ENCODE peak calls at places on chromosome 3, in four cellular contexts. I is effector memory CD4-positive, alpha-beta T cell; Y is thoracic aorta; F is psoas muscle. G is an unnamed sample.

GRCh38 chr3:130759692-130760338 is 13.2 kb upstream of the PIK3R4 start:
- DNase-seq in I (peak; percentile 17), Y (no peak), F (peak; percentile 20), G (peak; percentile 53)

GRCh38 chr3:150238995-150239612 is 169.0 kb upstream of the TSC22D2 start:
- DNase-seq in I (no peak), Y (no peak), F (no peak), G (no peak)

GRCh38 chr3:87037652-87038051 is 46.7 kb upstream of the VGLL3 start:
- DNase-seq in I (no peak), Y (no peak), F (no peak), G (no peak)

GRCh38 chr3:36900474-36901443 is 44.1 kb downstream of the TRANK1 start:
- DNase-seq in I (no peak), Y (no peak), F (no peak), G (no peak)

GRCh38 chr3:141498592-141499223 is 11.9 kb downstream of the RASA2 start:
- DNase-seq in I (peak; percentile 82), Y (no peak), F (no peak), G (peak; percentile 56)

GRCh38 chr3:127150915-127151564 is 41.9 kb upstream of the PRR23E start:
- DNase-seq in I (no peak), Y (no peak), F (no peak), G (no peak)

GRCh38 chr3:113954091-113954685 is 6.4 kb downstream of the ZDHHC23 start:
- DNase-seq in I (no peak), Y (no peak), F (no peak), G (no peak)

GRCh38 chr3:187039723-187040414 is 99.4 kb downstream of the RPL39L start:
- DNase-seq in I (no peak), Y (no peak), F (no peak), G (no peak)

GRCh38 chr3:186452517-186452916 is 90.5 kb upstream of the DGKG start:
- DNase-seq in I (no peak), Y (no peak), F (no peak), G (no peak)

GRCh38 chr3:41258239-41258800 is 59.0 kb downstream of the CTNNB1 start:
- DNase-seq in I (no peak), Y (no peak), F (no peak), G (no peak)

GRCh38 chr3:47003461-47004368 is 24.2 kb downstream of the NBEAL2 start:
- DNase-seq in I (no peak), Y (no peak), F (peak; percentile 9), G (no peak)

GRCh38 chr3:9422712-9423424 is 25.5 kb downstream of the SETD5 start:
- DNase-seq in I (no peak), Y (peak; percentile 75), F (peak; percentile 54), G (peak; percentile 75)

GRCh38 chr3:17023006-17023664 is 138.4 kb downstream of the PLCL2 start:
- DNase-seq in I (peak; percentile 25), Y (no peak), F (no peak), G (no peak)

GRCh38 chr3:135688003-135688402 is 277.5 kb upstream of the PPP2R3A start:
- DNase-seq in I (no peak), Y (no peak), F (no peak), G (no peak)

GRCh38 chr3:180059351-180059750 is 22.6 kb upstream of the PEX5L start:
- DNase-seq in I (no peak), Y (no peak), F (no peak), G (no peak)

GRCh38 chr3:185409957-185410356 is 47.0 kb downstream of the MAP3K13 start:
- DNase-seq in I (no peak), Y (no peak), F (no peak), G (no peak)

GRCh38 chr3:140576444-140576843 is 101.4 kb upstream of the TRIM42 start:
- DNase-seq in I (no peak), Y (no peak), F (no peak), G (no peak)

GRCh38 chr3:143301502-143301901 is 181.9 kb downstream of the CHST2 start:
- DNase-seq in I (no peak), Y (no peak), F (no peak), G (no peak)

GRCh38 chr3:85710490-85710889 is 751.7 kb downstream of the CADM2 start:
- DNase-seq in I (no peak), Y (no peak), F (no peak), G (no peak)

GRCh38 chr3:112623213-112623612 is 17.7 kb downstream of the CCDC80 start:
- DNase-seq in I (no peak), Y (no peak), F (no peak), G (no peak)

GRCh38 chr3:32640939-32641725 is 43.9 kb upstream of the CNOT10 start:
- DNase-seq in I (no peak), Y (no peak), F (no peak), G (peak; percentile 72)

GRCh38 chr3:8793242-8793641 is 23.8 kb upstream of the OXTR start:
- DNase-seq in I (no peak), Y (no peak), F (no peak), G (no peak)

GRCh38 chr3:129548566-129548965 is 5.6 kb downstream of the H1-8 start:
- DNase-seq in I (no peak), Y (no peak), F (peak; percentile 1), G (no peak)

GRCh38 chr3:71142440-71143161 is 440.9 kb downstream of the FOXP1 start:
- DNase-seq in I (no peak), Y (no peak), F (no peak), G (no peak)

GRCh38 chr3:185561958-185562357 is 9.6 kb upstream of the LIPH start:
- DNase-seq in I (no peak), Y (no peak), F (no peak), G (no peak)

GRCh38 chr3:114022145-114022544 is 34.2 kb downstream of the CCDC191 start:
- DNase-seq in I (no peak), Y (no peak), F (no peak), G (no peak)

GRCh38 chr3:140296796-140297352 is 361.9 kb downstream of the CLSTN2 start:
- DNase-seq in I (no peak), Y (no peak), F (no peak), G (no peak)

GRCh38 chr3:139629033-139629432 is 48.7 kb downstream of the NMNAT3 start:
- DNase-seq in I (no peak), Y (no peak), F (no peak), G (no peak)

GRCh38 chr3:159263750-159264561 is 462.1 kb downstream of the MFSD1 start:
- DNase-seq in I (no peak), Y (no peak), F (no peak), G (no peak)

GRCh38 chr3:188234172-188234571 is 80.2 kb downstream of the LPP start:
- DNase-seq in I (no peak), Y (no peak), F (no peak), G (no peak)

GRCh38 chr3:16369885-16370284 is 104.9 kb downstream of the OXNAD1 start:
- DNase-seq in I (no peak), Y (no peak), F (no peak), G (no peak)

GRCh38 chr3:72336821-72337479 is 511.3 kb downstream of the SHQ1 start:
- DNase-seq in I (no peak), Y (no peak), F (peak; percentile 88), G (peak; percentile 93)
- H3K4me3 ChIP-seq in I (no peak overlapping the region), Y (peak overlapping the region; percentile 16), F (no peak overlapping the region), G (no peak overlapping the region)

GRCh38 chr3:120425196-120425595 is 25.6 kb downstream of the FSTL1 start:
- DNase-seq in I (no peak), Y (no peak), F (no peak), G (no peak)
- H3K27ac ChIP-seq in I (no peak overlapping the region), Y (peak overlapping the region; percentile 85), F (no peak overlapping the region), G (peak overlapping the region; percentile 90)

DNA sequence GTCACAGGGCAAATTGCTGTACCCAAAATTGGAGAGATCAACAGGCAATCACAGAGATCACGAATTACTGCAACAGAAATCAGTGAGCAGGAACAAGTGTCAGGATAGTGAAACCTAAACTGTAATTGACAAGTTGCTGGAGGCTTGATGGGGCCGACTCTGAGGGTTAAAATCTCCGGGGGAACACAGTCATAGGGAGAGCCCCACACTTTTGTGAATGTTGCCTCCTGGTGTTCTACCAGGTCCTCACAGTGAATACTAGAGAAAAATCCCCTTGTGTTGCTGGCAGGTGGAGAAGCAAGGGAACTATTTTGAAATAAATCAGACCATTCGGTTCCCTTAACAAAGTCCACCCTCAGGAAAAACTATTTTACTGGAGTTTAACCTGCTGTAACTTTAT is 697.5 kb upstream of the CBLB start:
- DNase-seq in I (no peak), Y (no peak), F (no peak), G (no peak)
- H3K4me3 ChIP-seq in I (no peak overlapping the region), Y (no peak overlapping the region), F (no peak overlapping the region), G (no peak overlapping the region)

DNA sequence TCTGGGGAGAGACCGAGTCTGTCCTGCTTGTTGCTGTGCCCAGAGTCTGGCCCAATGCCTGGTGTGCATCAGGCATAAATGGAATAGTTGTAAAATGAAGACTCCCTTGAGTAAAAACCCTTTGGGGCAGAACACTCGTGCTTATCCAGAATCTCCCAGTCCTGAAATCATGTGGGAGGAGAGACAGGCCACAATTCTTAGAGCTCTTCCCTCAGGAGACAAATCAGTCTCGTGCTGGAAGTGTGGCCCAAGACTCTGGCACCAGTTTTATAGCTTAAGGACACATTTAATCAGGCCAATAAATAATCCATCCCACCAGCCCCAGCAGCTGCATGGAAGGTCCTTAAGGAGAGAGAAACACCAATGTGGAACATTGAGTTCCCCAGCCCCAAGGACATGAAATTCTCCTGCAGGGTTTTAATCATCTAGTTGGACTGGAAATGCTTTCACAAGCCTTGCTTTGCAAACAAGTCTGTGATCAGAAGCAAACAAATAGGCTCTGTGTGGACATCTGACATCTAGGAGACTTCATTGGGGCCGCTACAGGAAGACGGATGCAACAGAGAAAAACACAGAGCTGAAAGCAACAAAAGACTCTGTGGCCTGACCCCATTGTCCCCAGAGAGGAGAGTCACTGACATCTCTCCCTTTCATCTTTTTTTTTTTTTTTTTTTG is 70.4 kb downstream of the LSM3 start:
- DNase-seq in I (no peak), Y (no peak), F (no peak), G (peak; percentile 65)
- H3K27ac ChIP-seq in I (no peak overlapping the region), Y (no peak overlapping the region), F (no peak overlapping the region), G (no peak overlapping the region)

DNA sequence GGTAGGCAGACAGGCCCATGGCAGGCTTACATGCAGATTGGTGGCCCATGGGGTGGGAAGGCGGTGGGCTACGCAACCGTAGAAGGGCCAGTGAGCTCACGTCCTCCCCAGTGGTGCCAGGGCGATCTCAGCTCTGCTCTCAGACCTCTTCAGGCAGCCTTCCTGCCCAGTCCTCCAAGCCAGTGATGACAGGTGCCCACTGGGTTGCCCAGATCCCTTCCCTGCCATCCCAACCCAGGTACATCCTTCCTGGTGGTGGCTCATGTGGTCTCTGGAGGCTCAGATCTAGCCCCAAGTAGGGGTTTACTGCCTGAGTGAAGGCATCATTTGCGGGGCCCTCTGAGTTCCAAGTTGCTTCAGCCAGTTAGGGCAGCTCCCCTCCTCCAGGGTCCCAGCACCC is 2.4 kb upstream of the DNAJB8 start:
- DNase-seq in I (no peak), Y (no peak), F (no peak), G (peak; percentile 15)
- H3K4me3 ChIP-seq in I (no peak overlapping the region), Y (no peak overlapping the region), F (no peak overlapping the region), G (no peak overlapping the region)

DNA sequence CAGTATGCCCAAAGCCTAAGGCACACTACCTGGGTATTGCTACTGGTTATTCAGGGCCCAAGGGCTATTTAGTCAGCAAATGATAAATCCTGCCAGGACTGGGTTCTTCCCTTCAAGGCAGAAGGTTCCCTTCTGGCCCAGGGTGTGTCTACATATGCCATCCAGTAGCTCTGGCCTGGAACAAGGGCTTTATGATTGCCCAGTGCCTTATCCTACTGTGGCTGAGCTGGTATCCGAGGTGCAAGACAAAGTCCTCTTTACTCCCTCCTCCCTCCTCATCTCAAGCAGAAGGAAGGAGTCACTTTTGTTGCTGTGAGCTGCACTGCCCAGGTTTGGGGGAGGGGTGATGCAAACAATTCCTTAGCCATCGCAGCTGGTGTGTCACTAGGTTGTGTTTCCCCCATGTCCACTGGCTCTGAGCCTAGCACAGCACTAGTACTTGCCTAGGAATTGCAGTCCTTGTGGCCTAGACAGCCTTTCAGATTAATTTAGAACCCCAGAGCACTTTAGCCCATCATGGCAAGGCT is 221.8 kb upstream of the TGFBR2 start:
- DNase-seq in I (no peak), Y (no peak), F (no peak), G (no peak)
- H3K27ac ChIP-seq in I (no peak overlapping the region), Y (no peak overlapping the region), F (no peak overlapping the region), G (no peak overlapping the region)

G was measured in right cardiac atrium.